ENCODE peak calls at places on chromosomes 3 and 15, in seven cellular contexts. One of them, this sample, is unnamed.

GRCh38 chr15:57334257-57334656 is 42.0 kb upstream of the CGNL1 start:
- DNase-seq in adrenal gland: no peak
- DNase-seq in endothelial cell: no peak
- DNase-seq in body of pancreas: no peak
- DNase-seq in amygdala: no peak
- DNase-seq in NCI-H2081: no peak
- DNase-seq in T-cell: no peak
- DNase-seq in this sample: no peak

GRCh38 chr15:70101459-70102113 is 3.9 kb upstream of the TLE3 start:
- DNase-seq in adrenal gland: peak; percentile 82
- DNase-seq in endothelial cell: peak; percentile 68
- DNase-seq in body of pancreas: peak; percentile 76
- DNase-seq in amygdala: no peak
- DNase-seq in NCI-H2081: peak; percentile 77
- DNase-seq in T-cell: no peak
- DNase-seq in this sample: peak; percentile 94

GRCh38 chr3:15361494-15362214 is 29.3 kb upstream of the SH3BP5 start:
- DNase-seq in adrenal gland: no peak
- DNase-seq in endothelial cell: no peak
- DNase-seq in body of pancreas: no peak
- DNase-seq in amygdala: no peak
- DNase-seq in NCI-H2081: no peak
- DNase-seq in T-cell: no peak
- DNase-seq in this sample: no peak

GRCh38 chr3:149736180-149737100 is 15.8 kb downstream of the COMMD2 start:
- DNase-seq in adrenal gland: no peak
- DNase-seq in endothelial cell: no peak
- DNase-seq in body of pancreas: no peak
- DNase-seq in amygdala: no peak
- DNase-seq in NCI-H2081: no peak
- DNase-seq in T-cell: no peak
- DNase-seq in this sample: no peak

GRCh38 chr15:91694131-91694828 is 159.2 kb upstream of the SLCO3A1 start:
- DNase-seq in adrenal gland: no peak
- DNase-seq in endothelial cell: no peak
- DNase-seq in body of pancreas: no peak
- DNase-seq in amygdala: no peak
- DNase-seq in NCI-H2081: no peak
- DNase-seq in T-cell: no peak
- DNase-seq in this sample: no peak

GRCh38 chr15:26712350-26712749 is 60.5 kb downstream of the GABRB3 start:
- DNase-seq in adrenal gland: no peak
- DNase-seq in endothelial cell: no peak
- DNase-seq in body of pancreas: no peak
- DNase-seq in amygdala: no peak
- DNase-seq in NCI-H2081: no peak
- DNase-seq in T-cell: no peak
- DNase-seq in this sample: peak; percentile 10

GRCh38 chr15:49625460-49626036 is 4.7 kb downstream of the DTWD1 start:
- DNase-seq in adrenal gland: no peak
- DNase-seq in endothelial cell: no peak
- DNase-seq in body of pancreas: no peak
- DNase-seq in amygdala: no peak
- DNase-seq in NCI-H2081: no peak
- DNase-seq in T-cell: no peak
- DNase-seq in this sample: no peak

GRCh38 chr3:124258057-124258500 is 266.2 kb upstream of the ROPN1 start:
- DNase-seq in adrenal gland: no peak
- DNase-seq in endothelial cell: no peak
- DNase-seq in body of pancreas: no peak
- DNase-seq in amygdala: no peak
- DNase-seq in NCI-H2081: no peak
- DNase-seq in T-cell: no peak
- DNase-seq in this sample: no peak

GRCh38 chr15:98599911-98600685 is 48.2 kb upstream of the IGF1R start:
- DNase-seq in adrenal gland: peak; percentile 59
- DNase-seq in endothelial cell: no peak
- DNase-seq in body of pancreas: peak; percentile 61
- DNase-seq in amygdala: no peak
- DNase-seq in NCI-H2081: no peak
- DNase-seq in T-cell: peak; percentile 13
- DNase-seq in this sample: no peak

GRCh38 chr3:52934626-52935530 is 37.5 kb upstream of the STIMATE start:
- DNase-seq in adrenal gland: peak; percentile 46
- DNase-seq in endothelial cell: peak; percentile 39
- DNase-seq in body of pancreas: peak; percentile 40
- DNase-seq in amygdala: no peak
- DNase-seq in NCI-H2081: peak; percentile 3
- DNase-seq in T-cell: peak; percentile 46
- DNase-seq in this sample: peak; percentile 2

GRCh38 chr3:122188758-122189157 is 5.3 kb downstream of the CASR start:
- DNase-seq in adrenal gland: no peak
- DNase-seq in endothelial cell: no peak
- DNase-seq in body of pancreas: no peak
- DNase-seq in amygdala: no peak
- DNase-seq in NCI-H2081: no peak
- DNase-seq in T-cell: no peak
- DNase-seq in this sample: no peak

GRCh38 chr3:160686955-160687535 is 10.1 kb downstream of the ARL14 start:
- DNase-seq in adrenal gland: no peak
- DNase-seq in endothelial cell: no peak
- DNase-seq in body of pancreas: no peak
- DNase-seq in amygdala: no peak
- DNase-seq in NCI-H2081: no peak
- DNase-seq in T-cell: no peak
- DNase-seq in this sample: no peak

GRCh38 chr15:58537480-58537879 is 105.7 kb downstream of the LIPC start:
- DNase-seq in adrenal gland: no peak
- DNase-seq in endothelial cell: no peak
- DNase-seq in body of pancreas: no peak
- DNase-seq in amygdala: no peak
- DNase-seq in NCI-H2081: no peak
- DNase-seq in T-cell: no peak
- DNase-seq in this sample: no peak

GRCh38 chr15:99021669-99022068 is 14.1 kb upstream of the PGPEP1L start:
- DNase-seq in adrenal gland: no peak
- DNase-seq in endothelial cell: no peak
- DNase-seq in body of pancreas: no peak
- DNase-seq in amygdala: no peak
- DNase-seq in NCI-H2081: no peak
- DNase-seq in T-cell: no peak
- DNase-seq in this sample: no peak

GRCh38 chr3:149091983-149092382 is 5.7 kb upstream of the HLTF start:
- DNase-seq in adrenal gland: no peak
- DNase-seq in endothelial cell: no peak
- DNase-seq in body of pancreas: no peak
- DNase-seq in amygdala: no peak
- DNase-seq in NCI-H2081: no peak
- DNase-seq in T-cell: no peak
- DNase-seq in this sample: no peak

GRCh38 chr3:159787794-159788205 is 200.8 kb upstream of the IL12A start:
- DNase-seq in adrenal gland: no peak
- DNase-seq in endothelial cell: no peak
- DNase-seq in body of pancreas: no peak
- DNase-seq in amygdala: no peak
- DNase-seq in NCI-H2081: no peak
- DNase-seq in T-cell: no peak
- DNase-seq in this sample: no peak

GRCh38 chr3:126084667-126085180 is 800 bp upstream of the SLC41A3 start:
- DNase-seq in adrenal gland: no peak
- DNase-seq in endothelial cell: no peak
- DNase-seq in body of pancreas: no peak
- DNase-seq in amygdala: no peak
- DNase-seq in NCI-H2081: no peak
- DNase-seq in T-cell: no peak
- DNase-seq in this sample: no peak

GRCh38 chr15:28154283-28154682 is 55.2 kb upstream of the OCA2 start:
- DNase-seq in adrenal gland: no peak
- DNase-seq in endothelial cell: no peak
- DNase-seq in body of pancreas: no peak
- DNase-seq in amygdala: no peak
- DNase-seq in NCI-H2081: no peak
- DNase-seq in T-cell: no peak
- DNase-seq in this sample: no peak